ENCODE peak calls at places on chromosomes 6 and 20, in five cellular contexts. One of them, this sample, is unnamed.

GRCh38 chr6:5055118-5055517 is 30.0 kb upstream of the PPP1R3G start:
- DNase-seq in fibroblast of mammary gland: no peak
- DNase-seq in hepatocyte: no peak
- DNase-seq in uterus: no peak
- DNase-seq in psoas muscle: no peak
- DNase-seq in this sample: no peak

GRCh38 chr20:20138301-20139064 is 86.2 kb downstream of the CFAP61 start:
- DNase-seq in fibroblast of mammary gland: no peak
- DNase-seq in hepatocyte: no peak
- DNase-seq in uterus: no peak
- DNase-seq in psoas muscle: peak
- DNase-seq in this sample: no peak

GRCh38 chr20:431012-431904 is 23.2 kb downstream of the RBCK1 start:
- DNase-seq in fibroblast of mammary gland: peak
- DNase-seq in hepatocyte: peak
- DNase-seq in uterus: peak
- DNase-seq in psoas muscle: peak
- DNase-seq in this sample: peak

GRCh38 chr6:129089357-129089756 is 206.4 kb downstream of the LAMA2 start:
- DNase-seq in fibroblast of mammary gland: no peak
- DNase-seq in hepatocyte: no peak
- DNase-seq in uterus: no peak
- DNase-seq in psoas muscle: no peak
- DNase-seq in this sample: no peak

GRCh38 chr20:42604998-42605970 is 584.4 kb downstream of the PTPRT start:
- DNase-seq in fibroblast of mammary gland: no peak
- DNase-seq in hepatocyte: no peak
- DNase-seq in uterus: no peak
- DNase-seq in psoas muscle: no peak
- DNase-seq in this sample: no peak

GRCh38 chr6:105753184-105754097 is 332.7 kb upstream of the PRDM1 start:
- DNase-seq in fibroblast of mammary gland: peak
- DNase-seq in hepatocyte: no peak
- DNase-seq in uterus: no peak
- DNase-seq in psoas muscle: no peak
- DNase-seq in this sample: no peak

GRCh38 chr20:6959900-6960312 is 192.4 kb downstream of the BMP2 start:
- DNase-seq in fibroblast of mammary gland: no peak
- DNase-seq in hepatocyte: peak
- DNase-seq in uterus: no peak
- DNase-seq in psoas muscle: no peak
- DNase-seq in this sample: peak

GRCh38 chr6:125025164-125025854 is 63.1 kb downstream of the RNF217 start:
- DNase-seq in fibroblast of mammary gland: no peak
- DNase-seq in hepatocyte: no peak
- DNase-seq in uterus: no peak
- DNase-seq in psoas muscle: no peak
- DNase-seq in this sample: no peak

GRCh38 chr20:18926972-18927371 is 113.4 kb downstream of the SCP2D1 start:
- DNase-seq in fibroblast of mammary gland: peak
- DNase-seq in hepatocyte: no peak
- DNase-seq in uterus: no peak
- DNase-seq in psoas muscle: no peak
- DNase-seq in this sample: no peak

GRCh38 chr6:161210857-161211256 is 63.0 kb downstream of the AGPAT4 start:
- DNase-seq in fibroblast of mammary gland: no peak
- DNase-seq in hepatocyte: no peak
- DNase-seq in uterus: no peak
- DNase-seq in psoas muscle: no peak
- DNase-seq in this sample: no peak

GRCh38 chr6:12403201-12403826 is 113.2 kb downstream of the EDN1 start:
- DNase-seq in fibroblast of mammary gland: peak
- DNase-seq in hepatocyte: no peak
- DNase-seq in uterus: no peak
- DNase-seq in psoas muscle: no peak
- DNase-seq in this sample: peak

GRCh38 chr6:28544211-28544610 is 18.5 kb downstream of the GPX5 start:
- DNase-seq in fibroblast of mammary gland: no peak
- DNase-seq in hepatocyte: no peak
- DNase-seq in uterus: no peak
- DNase-seq in psoas muscle: no peak
- DNase-seq in this sample: no peak

GRCh38 chr6:26439151-26439550 is 1.2 kb upstream of the BTN3A3 start:
- DNase-seq in fibroblast of mammary gland: no peak
- DNase-seq in hepatocyte: no peak
- DNase-seq in uterus: no peak
- DNase-seq in psoas muscle: no peak
- DNase-seq in this sample: no peak

GRCh38 chr6:79574636-79575035 is 37.4 kb upstream of the LCA5 start:
- DNase-seq in fibroblast of mammary gland: peak
- DNase-seq in hepatocyte: peak
- DNase-seq in uterus: no peak
- DNase-seq in psoas muscle: no peak
- DNase-seq in this sample: peak

GRCh38 chr20:58155148-58155925 is 73.1 kb downstream of the ANKRD60 start:
- DNase-seq in fibroblast of mammary gland: no peak
- DNase-seq in hepatocyte: no peak
- DNase-seq in uterus: no peak
- DNase-seq in psoas muscle: no peak
- DNase-seq in this sample: no peak

GRCh38 chr6:16486661-16487060 is 248.3 kb downstream of the GMPR start:
- DNase-seq in fibroblast of mammary gland: no peak
- DNase-seq in hepatocyte: no peak
- DNase-seq in uterus: no peak
- DNase-seq in psoas muscle: no peak
- DNase-seq in this sample: no peak

GRCh38 chr6:69386431-69386830 is 410.4 kb downstream of the LMBRD1 start:
- DNase-seq in fibroblast of mammary gland: no peak
- DNase-seq in hepatocyte: no peak
- DNase-seq in uterus: no peak
- DNase-seq in psoas muscle: no peak
- DNase-seq in this sample: no peak

GRCh38 chr6:14972379-14973067 is 273.3 kb upstream of the JARID2 start:
- DNase-seq in fibroblast of mammary gland: no peak
- DNase-seq in hepatocyte: no peak
- DNase-seq in uterus: no peak
- DNase-seq in psoas muscle: no peak
- DNase-seq in this sample: no peak

GRCh38 chr6:72031471-72031870 is 145.1 kb downstream of the RIMS1 start:
- DNase-seq in fibroblast of mammary gland: no peak
- DNase-seq in hepatocyte: no peak
- DNase-seq in uterus: no peak
- DNase-seq in psoas muscle: no peak
- DNase-seq in this sample: no peak

GRCh38 chr20:35307666-35308653 is 15.7 kb upstream of the FAM83C start:
- DNase-seq in fibroblast of mammary gland: peak
- DNase-seq in hepatocyte: no peak
- DNase-seq in uterus: no peak
- DNase-seq in psoas muscle: peak
- DNase-seq in this sample: peak

GRCh38 chr20:7505152-7505834 is 435.0 kb downstream of the HAO1 start:
- DNase-seq in fibroblast of mammary gland: no peak
- DNase-seq in hepatocyte: no peak
- DNase-seq in uterus: no peak
- DNase-seq in psoas muscle: no peak
- DNase-seq in this sample: no peak

GRCh38 chr6:109073344-109074235 is 21.1 kb downstream of the SESN1 start:
- DNase-seq in fibroblast of mammary gland: peak
- DNase-seq in hepatocyte: peak
- DNase-seq in uterus: peak
- DNase-seq in psoas muscle: no peak
- DNase-seq in this sample: peak

GRCh38 chr20:10927011-10927583 is 253.3 kb upstream of the JAG1 start:
- DNase-seq in fibroblast of mammary gland: no peak
- DNase-seq in hepatocyte: no peak
- DNase-seq in uterus: no peak
- DNase-seq in psoas muscle: no peak
- DNase-seq in this sample: no peak

GRCh38 chr20:17615645-17616479 is 46.0 kb downstream of the DSTN start:
- DNase-seq in fibroblast of mammary gland: no peak
- DNase-seq in hepatocyte: no peak
- DNase-seq in uterus: no peak
- DNase-seq in psoas muscle: no peak
- DNase-seq in this sample: no peak

GRCh38 chr6:167799033-167799933 is 27.4 kb upstream of the AFDN start:
- DNase-seq in fibroblast of mammary gland: no peak
- DNase-seq in hepatocyte: no peak
- DNase-seq in uterus: no peak
- DNase-seq in psoas muscle: no peak
- DNase-seq in this sample: no peak

GRCh38 chr20:47549671-47550070 is 48.0 kb downstream of the NCOA3 start:
- DNase-seq in fibroblast of mammary gland: no peak
- DNase-seq in hepatocyte: no peak
- DNase-seq in uterus: no peak
- DNase-seq in psoas muscle: no peak
- DNase-seq in this sample: no peak

GRCh38 chr6:6811151-6812002 is 222.9 kb downstream of the LY86 start:
- DNase-seq in fibroblast of mammary gland: peak
- DNase-seq in hepatocyte: peak
- DNase-seq in uterus: peak
- DNase-seq in psoas muscle: no peak
- DNase-seq in this sample: peak
- H3K4me3 ChIP-seq in fibroblast of mammary gland: peak
- H3K4me3 ChIP-seq in hepatocyte: no peak
- H3K4me3 ChIP-seq in uterus: no peak
- H3K4me3 ChIP-seq in psoas muscle: peak
- H3K4me3 ChIP-seq in this sample: peak

DNA sequence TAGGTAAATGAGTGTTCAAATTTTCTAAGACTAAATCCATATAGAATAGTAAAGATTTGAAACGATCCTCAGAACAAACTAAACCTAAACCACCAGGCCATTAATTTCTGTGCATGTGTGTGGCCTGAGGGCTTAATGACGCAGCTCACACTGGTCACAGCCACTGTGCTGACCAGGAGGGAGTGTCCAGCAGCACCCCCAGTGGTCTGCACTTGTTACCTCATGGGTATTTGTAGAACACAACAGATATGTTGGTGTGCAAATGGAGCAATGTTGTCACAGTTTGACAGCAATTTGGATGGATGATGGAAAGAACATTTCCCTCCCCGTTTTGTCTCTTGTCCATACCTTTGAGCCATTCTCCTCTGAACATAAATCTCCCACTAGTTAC is 122.4 kb upstream of the EXOC2 start:
- DNase-seq in fibroblast of mammary gland: no peak
- DNase-seq in hepatocyte: no peak
- DNase-seq in uterus: no peak
- DNase-seq in psoas muscle: no peak
- DNase-seq in this sample: no peak
- TF ChIP-seq CTCF in fibroblast of mammary gland: no peak
- TF ChIP-seq CTCF in hepatocyte: no peak
- TF ChIP-seq CTCF in uterus: no peak
- TF ChIP-seq CTCF in psoas muscle: peak
- TF ChIP-seq CTCF in this sample: no peak

DNA sequence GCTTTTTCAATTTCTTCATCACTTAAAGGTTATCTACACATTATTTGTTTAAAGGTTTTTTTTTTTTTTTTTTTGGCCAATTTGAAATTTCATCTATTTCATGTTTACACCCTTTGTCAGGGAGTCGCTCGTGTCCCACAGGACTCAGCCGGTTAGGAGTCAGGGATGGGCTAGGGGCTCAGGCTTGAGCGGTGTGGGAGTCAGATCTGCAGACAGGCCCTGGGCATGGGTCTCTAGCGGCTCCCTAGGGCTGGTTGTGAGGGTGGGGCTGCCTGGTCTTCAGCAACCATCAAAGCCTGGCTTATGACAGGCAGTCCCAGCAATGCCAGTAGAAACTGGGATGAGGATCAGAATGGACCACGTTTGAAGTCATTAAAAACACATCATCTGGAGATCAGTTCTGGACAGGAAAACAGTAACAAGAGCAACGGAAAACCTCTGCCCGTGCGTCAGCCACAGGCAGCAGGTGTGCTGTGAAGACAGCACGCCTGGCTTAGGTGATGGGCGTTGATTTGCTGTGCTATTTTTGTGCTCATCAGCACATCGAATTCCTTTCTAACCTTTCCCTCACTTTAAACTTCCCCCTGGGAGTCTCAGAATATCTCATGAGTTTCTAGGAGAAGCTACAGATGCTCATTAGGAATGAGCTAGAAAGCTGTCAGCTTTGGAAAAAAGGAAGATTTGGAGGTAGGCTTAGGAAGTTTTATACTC is 91.3 kb upstream of the MPC1 start:
- DNase-seq in fibroblast of mammary gland: no peak
- DNase-seq in hepatocyte: no peak
- DNase-seq in uterus: no peak
- DNase-seq in psoas muscle: no peak
- DNase-seq in this sample: no peak
- H3K4me3 ChIP-seq in fibroblast of mammary gland: no peak
- H3K4me3 ChIP-seq in hepatocyte: no peak
- H3K4me3 ChIP-seq in uterus: no peak
- H3K4me3 ChIP-seq in psoas muscle: no peak
- H3K4me3 ChIP-seq in this sample: no peak

GRCh38 chr20:40942015-40942414 is 86.6 kb upstream of the TOP1 start:
- DNase-seq in fibroblast of mammary gland: no peak
- DNase-seq in hepatocyte: no peak
- DNase-seq in uterus: no peak
- DNase-seq in psoas muscle: no peak
- DNase-seq in this sample: no peak

GRCh38 chr20:40933758-40934157 is 94.9 kb upstream of the TOP1 start:
- DNase-seq in fibroblast of mammary gland: no peak
- DNase-seq in hepatocyte: no peak
- DNase-seq in uterus: no peak
- DNase-seq in psoas muscle: no peak
- DNase-seq in this sample: no peak

GRCh38 chr20:40941023-40941655 is 87.5 kb upstream of the TOP1 start:
- DNase-seq in fibroblast of mammary gland: no peak
- DNase-seq in hepatocyte: no peak
- DNase-seq in uterus: no peak
- DNase-seq in psoas muscle: no peak
- DNase-seq in this sample: peak

GRCh38 chr20:40939667-40940066 is 89.0 kb upstream of the TOP1 start:
- DNase-seq in fibroblast of mammary gland: no peak
- DNase-seq in hepatocyte: no peak
- DNase-seq in uterus: no peak
- DNase-seq in psoas muscle: no peak
- DNase-seq in this sample: no peak

DNA sequence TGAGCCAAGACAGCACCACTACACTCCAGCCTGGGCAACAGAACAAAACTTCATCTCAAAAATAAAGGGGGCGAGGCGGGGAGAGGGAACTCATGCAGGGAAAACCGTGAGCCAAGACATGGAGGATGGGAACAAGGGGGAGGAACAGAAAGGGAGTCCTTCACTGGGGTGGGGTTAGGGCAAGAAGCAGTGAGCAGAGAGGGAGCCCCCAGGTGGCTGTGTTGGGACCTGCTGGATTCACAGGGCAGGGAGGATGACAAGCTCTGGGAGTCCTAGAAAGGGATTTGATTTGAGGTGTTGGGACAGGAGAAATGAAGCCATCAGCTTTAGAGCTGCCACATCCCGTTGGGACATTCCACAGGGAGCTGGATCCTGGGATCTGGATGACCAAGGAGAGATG is 90.6 kb upstream of the TOP1 start:
- DNase-seq in fibroblast of mammary gland: no peak
- DNase-seq in hepatocyte: no peak
- DNase-seq in uterus: no peak
- DNase-seq in psoas muscle: no peak
- DNase-seq in this sample: no peak
- TF ChIP-seq CTCF in fibroblast of mammary gland: peak
- TF ChIP-seq CTCF in hepatocyte: no peak
- TF ChIP-seq CTCF in uterus: no peak
- TF ChIP-seq CTCF in psoas muscle: no peak
- TF ChIP-seq CTCF in this sample: no peak